ENCODE peak calls at places on chromosomes 16 and 17, in ten cellular contexts. One of them, this sample, is unnamed.

GRCh38 chr17:1112875-1113274 is 66.9 kb downstream of the ABR start:
- DNase-seq in gastrocnemius medialis: no peak
- DNase-seq in lower lobe of right lung: peak; percentile 44
- DNase-seq in pancreas: no peak
- DNase-seq in heart right ventricle: no peak
- DNase-seq in CD8-positive, alpha-beta memory T cell: no peak
- DNase-seq in transverse colon: no peak
- DNase-seq in ascending aorta: no peak
- DNase-seq in adrenal gland: no peak
- DNase-seq in heart left ventricle: no peak
- DNase-seq in this sample: no peak

GRCh38 chr17:60665602-60666001 is 12.0 kb upstream of the BCAS3 start:
- DNase-seq in pancreas: no peak
- DNase-seq in lower lobe of right lung: no peak
- DNase-seq in transverse colon: no peak
- DNase-seq in heart left ventricle: no peak
- DNase-seq in ascending aorta: no peak
- DNase-seq in heart right ventricle: no peak
- DNase-seq in CD8-positive, alpha-beta memory T cell: no peak
- DNase-seq in gastrocnemius medialis: no peak
- DNase-seq in adrenal gland: no peak
- DNase-seq in this sample: no peak

GRCh38 chr17:30805944-30806456 is 18.5 kb downstream of the CRLF3 start:
- DNase-seq in pancreas: no peak
- DNase-seq in gastrocnemius medialis: no peak
- DNase-seq in adrenal gland: no peak
- DNase-seq in lower lobe of right lung: no peak
- DNase-seq in heart left ventricle: no peak
- DNase-seq in heart right ventricle: no peak
- DNase-seq in ascending aorta: no peak
- DNase-seq in transverse colon: no peak
- DNase-seq in CD8-positive, alpha-beta memory T cell: peak; percentile 36
- DNase-seq in this sample: no peak

GRCh38 chr17:36527851-36528250 is 6.8 kb downstream of the MYO19 start:
- DNase-seq in heart left ventricle: no peak
- DNase-seq in heart right ventricle: no peak
- DNase-seq in ascending aorta: no peak
- DNase-seq in CD8-positive, alpha-beta memory T cell: no peak
- DNase-seq in gastrocnemius medialis: no peak
- DNase-seq in transverse colon: no peak
- DNase-seq in adrenal gland: peak; percentile 16
- DNase-seq in pancreas: no peak
- DNase-seq in lower lobe of right lung: no peak
- DNase-seq in this sample: peak; percentile 55

GRCh38 chr17:74190154-74190553 is 13.3 kb upstream of the RPL38 start:
- DNase-seq in heart left ventricle: no peak
- DNase-seq in CD8-positive, alpha-beta memory T cell: no peak
- DNase-seq in gastrocnemius medialis: no peak
- DNase-seq in pancreas: no peak
- DNase-seq in adrenal gland: no peak
- DNase-seq in ascending aorta: no peak
- DNase-seq in lower lobe of right lung: no peak
- DNase-seq in heart right ventricle: no peak
- DNase-seq in transverse colon: no peak
- DNase-seq in this sample: no peak

GRCh38 chr16:15451098-15451731 is 16.8 kb downstream of the BMERB1 start:
- DNase-seq in transverse colon: no peak
- DNase-seq in heart right ventricle: no peak
- DNase-seq in heart left ventricle: no peak
- DNase-seq in gastrocnemius medialis: no peak
- DNase-seq in lower lobe of right lung: no peak
- DNase-seq in CD8-positive, alpha-beta memory T cell: no peak
- DNase-seq in ascending aorta: no peak
- DNase-seq in pancreas: no peak
- DNase-seq in adrenal gland: no peak
- DNase-seq in this sample: no peak

GRCh38 chr17:58421711-58422110 is 4.4 kb upstream of the RNF43 start:
- DNase-seq in heart left ventricle: no peak
- DNase-seq in transverse colon: no peak
- DNase-seq in CD8-positive, alpha-beta memory T cell: no peak
- DNase-seq in lower lobe of right lung: no peak
- DNase-seq in pancreas: no peak
- DNase-seq in ascending aorta: no peak
- DNase-seq in heart right ventricle: no peak
- DNase-seq in gastrocnemius medialis: no peak
- DNase-seq in adrenal gland: no peak
- DNase-seq in this sample: no peak

GRCh38 chr16:54986404-54986803 is 55.7 kb downstream of the IRX5 start:
- DNase-seq in transverse colon: no peak
- DNase-seq in pancreas: no peak
- DNase-seq in adrenal gland: no peak
- DNase-seq in heart left ventricle: no peak
- DNase-seq in ascending aorta: no peak
- DNase-seq in CD8-positive, alpha-beta memory T cell: no peak
- DNase-seq in gastrocnemius medialis: no peak
- DNase-seq in heart right ventricle: no peak
- DNase-seq in lower lobe of right lung: no peak
- DNase-seq in this sample: no peak

GRCh38 chr16:4266372-4266771 is 6.5 kb downstream of the TFAP4 start:
- DNase-seq in ascending aorta: no peak
- DNase-seq in heart left ventricle: no peak
- DNase-seq in transverse colon: no peak
- DNase-seq in gastrocnemius medialis: no peak
- DNase-seq in pancreas: no peak
- DNase-seq in CD8-positive, alpha-beta memory T cell: no peak
- DNase-seq in adrenal gland: no peak
- DNase-seq in lower lobe of right lung: no peak
- DNase-seq in heart right ventricle: no peak
- DNase-seq in this sample: no peak

GRCh38 chr17:18974407-18975149 is 22.6 kb downstream of the SLC5A10 start:
- DNase-seq in heart right ventricle: no peak
- DNase-seq in transverse colon: no peak
- DNase-seq in pancreas: no peak
- DNase-seq in ascending aorta: no peak
- DNase-seq in CD8-positive, alpha-beta memory T cell: no peak
- DNase-seq in lower lobe of right lung: no peak
- DNase-seq in adrenal gland: no peak
- DNase-seq in heart left ventricle: no peak
- DNase-seq in gastrocnemius medialis: no peak
- DNase-seq in this sample: no peak

GRCh38 chr17:8726951-8727555 is 17.6 kb downstream of the CCDC42 start:
- DNase-seq in CD8-positive, alpha-beta memory T cell: no peak
- DNase-seq in transverse colon: no peak
- DNase-seq in gastrocnemius medialis: no peak
- DNase-seq in heart left ventricle: no peak
- DNase-seq in heart right ventricle: no peak
- DNase-seq in lower lobe of right lung: no peak
- DNase-seq in ascending aorta: peak; percentile 65
- DNase-seq in adrenal gland: no peak
- DNase-seq in pancreas: no peak
- DNase-seq in this sample: peak; percentile 77

GRCh38 chr16:84532299-84532724 is 27.9 kb upstream of the MEAK7 start:
- DNase-seq in lower lobe of right lung: no peak
- DNase-seq in ascending aorta: peak; percentile 91
- DNase-seq in adrenal gland: peak; percentile 68
- DNase-seq in CD8-positive, alpha-beta memory T cell: no peak
- DNase-seq in gastrocnemius medialis: peak; percentile 70
- DNase-seq in heart left ventricle: peak; percentile 52
- DNase-seq in heart right ventricle: peak; percentile 62
- DNase-seq in transverse colon: peak; percentile 24
- DNase-seq in pancreas: no peak
- DNase-seq in this sample: peak; percentile 88

GRCh38 chr16:83402969-83403368 is 404.8 kb upstream of the HSBP1 start:
- DNase-seq in transverse colon: no peak
- DNase-seq in CD8-positive, alpha-beta memory T cell: no peak
- DNase-seq in ascending aorta: no peak
- DNase-seq in heart left ventricle: no peak
- DNase-seq in pancreas: no peak
- DNase-seq in lower lobe of right lung: no peak
- DNase-seq in heart right ventricle: no peak
- DNase-seq in gastrocnemius medialis: no peak
- DNase-seq in adrenal gland: no peak
- DNase-seq in this sample: no peak

GRCh38 chr16:85996843-85997242 is 97.9 kb downstream of the IRF8 start:
- DNase-seq in ascending aorta: no peak
- DNase-seq in heart right ventricle: no peak
- DNase-seq in lower lobe of right lung: no peak
- DNase-seq in pancreas: no peak
- DNase-seq in gastrocnemius medialis: no peak
- DNase-seq in CD8-positive, alpha-beta memory T cell: no peak
- DNase-seq in adrenal gland: no peak
- DNase-seq in heart left ventricle: no peak
- DNase-seq in transverse colon: no peak
- DNase-seq in this sample: no peak

GRCh38 chr17:79934653-79934970 is 95.4 kb upstream of the CBX4 start:
- DNase-seq in lower lobe of right lung: no peak
- DNase-seq in heart left ventricle: no peak
- DNase-seq in CD8-positive, alpha-beta memory T cell: no peak
- DNase-seq in gastrocnemius medialis: no peak
- DNase-seq in adrenal gland: no peak
- DNase-seq in transverse colon: no peak
- DNase-seq in pancreas: no peak
- DNase-seq in heart right ventricle: no peak
- DNase-seq in ascending aorta: no peak
- DNase-seq in this sample: no peak

GRCh38 chr17:53919356-53919755 is 96.6 kb downstream of the KIF2B start:
- DNase-seq in heart right ventricle: no peak
- DNase-seq in adrenal gland: no peak
- DNase-seq in CD8-positive, alpha-beta memory T cell: no peak
- DNase-seq in transverse colon: no peak
- DNase-seq in heart left ventricle: no peak
- DNase-seq in pancreas: no peak
- DNase-seq in gastrocnemius medialis: no peak
- DNase-seq in ascending aorta: no peak
- DNase-seq in lower lobe of right lung: no peak
- DNase-seq in this sample: no peak

GRCh38 chr17:53924530-53925455 is 102.1 kb downstream of the KIF2B start:
- DNase-seq in ascending aorta: no peak
- DNase-seq in pancreas: no peak
- DNase-seq in lower lobe of right lung: no peak
- DNase-seq in CD8-positive, alpha-beta memory T cell: no peak
- DNase-seq in heart right ventricle: no peak
- DNase-seq in gastrocnemius medialis: no peak
- DNase-seq in heart left ventricle: no peak
- DNase-seq in transverse colon: no peak
- DNase-seq in adrenal gland: no peak
- DNase-seq in this sample: no peak
- H3K27ac ChIP-seq in ascending aorta: no peak overlapping the region
- H3K27ac ChIP-seq in pancreas: no peak overlapping the region
- H3K27ac ChIP-seq in lower lobe of right lung: no peak overlapping the region
- H3K27ac ChIP-seq in CD8-positive, alpha-beta memory T cell: no peak overlapping the region
- H3K27ac ChIP-seq in heart right ventricle: no peak overlapping the region
- H3K27ac ChIP-seq in gastrocnemius medialis: no peak overlapping the region
- H3K27ac ChIP-seq in heart left ventricle: no peak overlapping the region
- H3K27ac ChIP-seq in transverse colon: no peak overlapping the region
- H3K27ac ChIP-seq in adrenal gland: no peak overlapping the region
- H3K27ac ChIP-seq in this sample: no peak overlapping the region

DNA sequence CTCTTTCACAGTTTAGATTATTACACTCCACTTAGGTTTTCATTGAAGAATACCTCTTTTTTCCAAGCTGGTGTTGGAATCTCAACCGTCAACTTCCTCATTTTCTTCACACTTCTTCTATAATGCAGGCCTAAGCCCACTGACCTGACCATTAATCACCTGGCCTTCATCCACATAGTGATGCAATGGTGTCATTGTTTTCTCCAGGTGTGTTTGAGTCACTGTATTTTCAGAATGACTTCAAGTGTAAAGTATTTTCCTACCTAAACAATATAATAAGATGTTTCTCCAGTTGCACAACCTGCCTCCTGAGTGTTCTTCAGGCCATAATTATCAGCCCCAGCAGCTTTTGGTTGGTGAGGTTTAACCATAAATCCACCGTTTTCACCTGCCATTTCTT is 1675.1 kb downstream of the TP53TG3F start:
- DNase-seq in gastrocnemius medialis: no peak
- DNase-seq in pancreas: no peak
- DNase-seq in lower lobe of right lung: no peak
- DNase-seq in adrenal gland: no peak
- DNase-seq in heart right ventricle: no peak
- DNase-seq in heart left ventricle: no peak
- DNase-seq in transverse colon: no peak
- DNase-seq in ascending aorta: no peak
- DNase-seq in CD8-positive, alpha-beta memory T cell: no peak
- DNase-seq in this sample: no peak
- H3K9me3 ChIP-seq in gastrocnemius medialis: no peaks in the 10 kb centered on the region
- H3K9me3 ChIP-seq in pancreas: no peaks in the 10 kb centered on the region
- H3K9me3 ChIP-seq in lower lobe of right lung: no peaks in the 10 kb centered on the region
- H3K9me3 ChIP-seq in adrenal gland: no peaks in the 10 kb centered on the region
- H3K9me3 ChIP-seq in heart right ventricle: no peaks in the 10 kb centered on the region
- H3K9me3 ChIP-seq in heart left ventricle: no peaks in the 10 kb centered on the region
- H3K9me3 ChIP-seq in transverse colon: peaks cover 5% of the 10 kb centered on the region
- H3K9me3 ChIP-seq in ascending aorta: no peaks in the 10 kb centered on the region
- H3K9me3 ChIP-seq in CD8-positive, alpha-beta memory T cell: no peaks in the 10 kb centered on the region
- H3K9me3 ChIP-seq in this sample: no peaks in the 10 kb centered on the region

DNA sequence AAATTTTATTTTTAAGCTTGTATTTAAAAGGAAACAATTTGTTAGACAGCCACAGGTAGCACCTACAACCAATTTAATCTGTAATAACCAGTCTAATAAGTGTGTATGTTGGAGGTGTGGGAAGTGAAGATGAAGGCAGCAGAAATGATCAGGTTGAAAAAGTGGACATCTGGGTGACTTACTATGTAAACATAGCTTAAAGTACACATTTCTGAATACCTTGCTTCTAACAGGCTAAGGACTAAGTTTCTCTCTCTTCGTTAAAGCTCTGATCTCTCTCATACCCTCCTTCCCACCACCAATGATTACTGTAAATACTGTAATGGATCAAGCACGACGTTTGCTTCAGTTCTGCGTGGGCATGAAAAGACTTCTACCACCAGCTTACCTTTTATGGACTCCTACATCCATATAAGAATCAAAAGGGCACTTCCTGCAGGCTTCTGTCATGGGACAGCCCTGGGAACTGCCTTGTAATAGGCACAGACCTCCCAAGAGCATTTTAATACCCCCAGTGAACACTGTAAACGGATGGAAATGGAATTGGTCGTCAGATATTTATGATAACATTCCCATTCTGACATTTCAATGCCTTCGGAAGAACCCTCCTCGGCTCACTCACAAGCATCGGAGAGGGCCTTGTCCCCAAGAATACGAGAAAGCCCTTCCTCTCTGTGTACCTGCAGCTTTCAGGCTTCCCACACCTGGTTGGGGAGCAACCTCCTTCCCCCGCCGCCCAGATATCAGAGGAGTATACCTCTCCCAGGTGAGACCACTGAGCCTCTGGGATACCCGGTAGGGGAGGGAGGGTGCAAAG is 693 bp downstream of the CCDC43 start:
- DNase-seq in heart left ventricle: no peak
- DNase-seq in gastrocnemius medialis: no peak
- DNase-seq in ascending aorta: no peak
- DNase-seq in lower lobe of right lung: no peak
- DNase-seq in adrenal gland: no peak
- DNase-seq in transverse colon: no peak
- DNase-seq in heart right ventricle: no peak
- DNase-seq in pancreas: no peak
- DNase-seq in CD8-positive, alpha-beta memory T cell: no peak
- DNase-seq in this sample: no peak
- H3K27ac ChIP-seq in heart left ventricle: peak overlapping the region; percentile 85
- H3K27ac ChIP-seq in gastrocnemius medialis: peak overlapping the region; percentile 87
- H3K27ac ChIP-seq in ascending aorta: peak overlapping the region; percentile 72
- H3K27ac ChIP-seq in lower lobe of right lung: peak overlapping the region; percentile 82
- H3K27ac ChIP-seq in adrenal gland: peak overlapping the region; percentile 60
- H3K27ac ChIP-seq in transverse colon: peak overlapping the region; percentile 82
- H3K27ac ChIP-seq in heart right ventricle: peak overlapping the region; percentile 85
- H3K27ac ChIP-seq in pancreas: peak overlapping the region; percentile 60
- H3K27ac ChIP-seq in CD8-positive, alpha-beta memory T cell: peak overlapping the region; percentile 72
- H3K27ac ChIP-seq in this sample: peak overlapping the region; percentile 82

GRCh38 chr17:75518983-75519540 is 2.7 kb downstream of the TSEN54 start:
- DNase-seq in CD8-positive, alpha-beta memory T cell: no peak
- DNase-seq in transverse colon: no peak
- DNase-seq in heart right ventricle: no peak
- DNase-seq in gastrocnemius medialis: no peak
- DNase-seq in lower lobe of right lung: no peak
- DNase-seq in ascending aorta: no peak
- DNase-seq in heart left ventricle: no peak
- DNase-seq in pancreas: no peak
- DNase-seq in adrenal gland: no peak
- DNase-seq in this sample: no peak
- H3K9me3 ChIP-seq in CD8-positive, alpha-beta memory T cell: no peaks in the 10 kb centered on the region
- H3K9me3 ChIP-seq in transverse colon: no peaks in the 10 kb centered on the region
- H3K9me3 ChIP-seq in heart right ventricle: no peaks in the 10 kb centered on the region
- H3K9me3 ChIP-seq in gastrocnemius medialis: no peaks in the 10 kb centered on the region
- H3K9me3 ChIP-seq in lower lobe of right lung: no peaks in the 10 kb centered on the region
- H3K9me3 ChIP-seq in ascending aorta: no peaks in the 10 kb centered on the region
- H3K9me3 ChIP-seq in heart left ventricle: no peaks in the 10 kb centered on the region
- H3K9me3 ChIP-seq in pancreas: no peaks in the 10 kb centered on the region
- H3K9me3 ChIP-seq in adrenal gland: no peaks in the 10 kb centered on the region
- H3K9me3 ChIP-seq in this sample: no peaks in the 10 kb centered on the region

This sample was measured in right atrium auricular region.